ENCODE peak calls at places on chromosomes 1 and 21, in four cellular contexts. One of them, this sample, is unnamed.
A peak's percentile ranks its signal among the peaks of the same experiment; 100 is the strongest.

GRCh38 chr1:228510101-228510850 is 23.1 kb downstream of the RNF187 start:
- DNase-seq in hypothalamus: no peak
- DNase-seq in amygdala: no peak
- DNase-seq in CD8-positive, alpha-beta memory T cell: no peak
- DNase-seq in this sample: no peak

GRCh38 chr1:100796046-100796445 is 76.5 kb downstream of the VCAM1 start:
- DNase-seq in CD8-positive, alpha-beta memory T cell: no peak
- DNase-seq in amygdala: no peak
- DNase-seq in hypothalamus: no peak
- DNase-seq in this sample: no peak

GRCh38 chr1:214164157-214164556 is 116.8 kb upstream of the SMYD2 start:
- DNase-seq in hypothalamus: no peak
- DNase-seq in CD8-positive, alpha-beta memory T cell: no peak
- DNase-seq in amygdala: no peak
- DNase-seq in this sample: no peak

GRCh38 chr21:23247334-23247733 is 2249.1 kb downstream of the NCAM2 start:
- DNase-seq in amygdala: no peak
- DNase-seq in hypothalamus: no peak
- DNase-seq in CD8-positive, alpha-beta memory T cell: no peak
- DNase-seq in this sample: no peak

GRCh38 chr1:21175324-21175669 is 1.4 kb downstream of the EIF4G3 start:
- DNase-seq in hypothalamus: peak; percentile 23
- DNase-seq in amygdala: no peak
- DNase-seq in CD8-positive, alpha-beta memory T cell: peak; percentile 59
- DNase-seq in this sample: no peak

GRCh38 chr1:153683853-153684252 is 5.4 kb downstream of the NPR1 start:
- DNase-seq in amygdala: no peak
- DNase-seq in hypothalamus: no peak
- DNase-seq in CD8-positive, alpha-beta memory T cell: no peak
- DNase-seq in this sample: no peak

GRCh38 chr21:44684077-44684476 is 2.1 kb upstream of the KRTAP12-1 start:
- DNase-seq in CD8-positive, alpha-beta memory T cell: no peak
- DNase-seq in amygdala: no peak
- DNase-seq in hypothalamus: no peak
- DNase-seq in this sample: no peak

GRCh38 chr1:165858928-165859845 is 31.8 kb downstream of the UCK2 start:
- DNase-seq in hypothalamus: no peak
- DNase-seq in amygdala: no peak
- DNase-seq in CD8-positive, alpha-beta memory T cell: no peak
- DNase-seq in this sample: no peak

GRCh38 chr1:28466226-28466778 is 39.5 kb upstream of the RCC1 start:
- DNase-seq in hypothalamus: no peak
- DNase-seq in CD8-positive, alpha-beta memory T cell: no peak
- DNase-seq in amygdala: no peak
- DNase-seq in this sample: no peak

GRCh38 chr1:243213045-243213787 is 41.9 kb downstream of the CEP170 start:
- DNase-seq in amygdala: no peak
- DNase-seq in CD8-positive, alpha-beta memory T cell: no peak
- DNase-seq in hypothalamus: no peak
- DNase-seq in this sample: no peak

GRCh38 chr1:183630748-183631147 is 4.8 kb downstream of the ARPC5 start:
- DNase-seq in hypothalamus: no peak
- DNase-seq in amygdala: no peak
- DNase-seq in CD8-positive, alpha-beta memory T cell: no peak
- DNase-seq in this sample: no peak

GRCh38 chr1:202343652-202344349 is 2.1 kb upstream of the UBE2T start:
- DNase-seq in amygdala: no peak
- DNase-seq in hypothalamus: no peak
- DNase-seq in CD8-positive, alpha-beta memory T cell: no peak
- DNase-seq in this sample: no peak

GRCh38 chr21:26961704-26962103 is 5.2 kb downstream of the ADAMTS5 start:
- DNase-seq in hypothalamus: no peak
- DNase-seq in CD8-positive, alpha-beta memory T cell: no peak
- DNase-seq in amygdala: no peak
- DNase-seq in this sample: no peak

GRCh38 chr1:205798577-205798976 is 14.4 kb downstream of the SLC41A1 start:
- DNase-seq in amygdala: no peak
- DNase-seq in hypothalamus: no peak
- DNase-seq in CD8-positive, alpha-beta memory T cell: no peak
- DNase-seq in this sample: no peak

GRCh38 chr1:159187647-159188374 is 16.4 kb downstream of the CADM3 start:
- DNase-seq in hypothalamus: no peak
- DNase-seq in amygdala: no peak
- DNase-seq in CD8-positive, alpha-beta memory T cell: no peak
- DNase-seq in this sample: no peak

GRCh38 chr1:121519042-121519755 is 334.4 kb downstream of the SRGAP2C start:
- DNase-seq in amygdala: peak; percentile 22
- DNase-seq in hypothalamus: peak; percentile 65
- DNase-seq in CD8-positive, alpha-beta memory T cell: peak; percentile 90
- DNase-seq in this sample: peak; percentile 79

GRCh38 chr21:42039470-42039901 is 29.3 kb upstream of the ZBTB21 start:
- DNase-seq in CD8-positive, alpha-beta memory T cell: no peak
- DNase-seq in hypothalamus: no peak
- DNase-seq in amygdala: no peak
- DNase-seq in this sample: no peak

GRCh38 chr1:39115271-39116110 is 89.0 kb upstream of the MACF1 start:
- DNase-seq in CD8-positive, alpha-beta memory T cell: no peak
- DNase-seq in hypothalamus: no peak
- DNase-seq in amygdala: no peak
- DNase-seq in this sample: no peak

This sample was measured in activated T-helper 9 cell treated with anti-CD3 and anti-CD28 coated beads, Interleukin-2, amount 50 U/mL, for 16 hours.